ENCODE peak calls at places on chromosomes 6 and 20, in six cellular contexts. D, P, I, M, L and A are unnamed samples. For H3K4me1, the result is how much of the 10 kb centered on the place peaks cover.

GRCh38 chr20:61520761-61521460 is 268.9 kb downstream of the CDH4 start:
- DNase-seq in D (no peak), P (no peak), I (no peak), M (no peak), L (no peak), A (no peak)

GRCh38 chr6:38355519-38355918 is 284.2 kb downstream of the BTBD9 start:
- DNase-seq in D (no peak), P (no peak), I (no peak), M (no peak), L (no peak), A (no peak)

GRCh38 chr6:154797857-154798256 is 64.6 kb downstream of the SCAF8 start:
- DNase-seq in D (no peak), P (no peak), I (no peak), M (no peak), L (no peak), A (no peak)

GRCh38 chr6:72975346-72975745 is 249.9 kb downstream of the KHDC1L start:
- DNase-seq in D (no peak), P (no peak), I (no peak), M (no peak), L (no peak), A (no peak)

GRCh38 chr6:80607814-80608391 is 501.4 kb downstream of the BCKDHB start:
- DNase-seq in D (peak), P (peak), I (no peak), M (no peak), L (no peak), A (peak)

GRCh38 chr20:4812216-4812615 is 90.5 kb downstream of the PRND start:
- DNase-seq in D (no peak), P (no peak), I (no peak), M (no peak), L (peak), A (no peak)

GRCh38 chr6:7238900-7239589 is 74.0 kb downstream of the SSR1 start:
- DNase-seq in D (peak), P (peak), I (peak), M (peak), L (peak), A (no peak)

GRCh38 chr6:107982511-107982910 is 24.5 kb upstream of the SEC63 start:
- DNase-seq in D (no peak), P (no peak), I (no peak), M (no peak), L (no peak), A (no peak)

GRCh38 chr20:62845818-62846527 is 15.6 kb downstream of the TCFL5 start:
- DNase-seq in D (no peak), P (no peak), I (no peak), M (no peak), L (no peak), A (no peak)

GRCh38 chr20:10078403-10078802 is 43.6 kb downstream of the ANKEF1 start:
- DNase-seq in D (peak), P (peak), I (no peak), M (no peak), L (no peak), A (no peak)

GRCh38 chr6:116682334-116682712 is 1.3 kb downstream of the KPNA5 start:
- DNase-seq in D (no peak), P (no peak), I (no peak), M (no peak), L (no peak), A (no peak)

GRCh38 chr20:23050847-23051627 is 1.6 kb upstream of the THBD start:
- DNase-seq in D (peak), P (peak), I (no peak), M (no peak), L (peak), A (peak)

GRCh38 chr6:81743649-81744048 is 8.8 kb downstream of the TENT5A start:
- DNase-seq in D (no peak), P (peak), I (no peak), M (no peak), L (no peak), A (no peak)

GRCh38 chr20:2872304-2873009 is 824 bp upstream of the PTPRA start:
- DNase-seq in D (peak), P (no peak), I (peak), M (peak), L (peak), A (peak)

DNA sequence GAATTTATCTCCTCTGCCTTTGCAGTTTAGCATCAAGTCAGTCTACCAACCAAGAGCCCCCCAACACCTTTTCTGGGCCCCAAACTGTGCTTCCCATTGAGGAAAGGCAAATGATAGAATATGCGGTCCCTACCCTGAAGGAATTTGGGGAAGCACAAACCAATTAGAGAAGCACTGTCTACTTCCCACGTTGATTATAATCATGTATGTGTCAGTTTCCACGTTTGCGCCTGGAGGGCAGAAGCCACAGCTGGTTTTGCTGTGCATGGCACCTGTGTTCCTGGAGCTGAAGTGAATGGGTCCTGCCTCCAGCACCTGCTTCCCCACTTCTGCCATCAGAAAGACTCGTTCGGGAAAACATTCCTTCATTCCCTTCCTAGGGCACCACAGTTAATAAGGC is 333.7 kb downstream of the NRN1 start:
- DNase-seq in D (no peak), P (no peak), I (no peak), M (no peak), L (no peak), A (no peak)
- H3K27ac ChIP-seq in D (no peak), P (no peak), I (no peak), M (no peak), L (no peak), A (peak)

GRCh38 chr20:50267041-50267865 is 76.6 kb downstream of the CEBPB start:
- DNase-seq in D (peak), P (no peak), I (peak), M (no peak), L (no peak), A (no peak)

GRCh38 chr20:50266293-50267040 is 75.8 kb downstream of the CEBPB start:
- DNase-seq in D (no peak), P (no peak), I (no peak), M (no peak), L (no peak), A (no peak)

GRCh38 chr20:50269111-50270033 is 78.7 kb downstream of the CEBPB start:
- DNase-seq in D (no peak), P (peak), I (no peak), M (no peak), L (no peak), A (no peak)

GRCh38 chr20:50270034-50270395 is 79.4 kb downstream of the CEBPB start:
- DNase-seq in D (no peak), P (no peak), I (no peak), M (no peak), L (no peak), A (no peak)

DNA sequence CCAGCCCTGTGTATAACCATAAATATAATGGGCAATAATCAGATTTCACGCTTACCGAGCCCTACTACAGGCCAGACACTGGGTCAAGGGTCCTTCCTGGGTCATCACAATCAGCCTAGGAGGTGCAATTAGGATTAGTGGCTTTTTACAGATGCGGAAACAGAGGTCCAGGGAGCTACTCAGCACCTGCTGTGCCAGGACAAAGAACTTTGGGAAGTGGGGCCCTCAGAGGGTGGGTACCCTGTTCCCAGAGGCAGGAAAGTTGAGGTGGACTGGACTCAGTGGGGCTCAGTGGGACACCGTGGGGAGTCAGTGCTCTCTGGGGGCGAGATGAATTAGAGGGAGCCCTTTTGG is 77.2 kb downstream of the CEBPB start:
- DNase-seq in D (no peak), P (no peak), I (no peak), M (no peak), L (no peak), A (no peak)
- H3K4me1 ChIP-seq in D (under half), P (under half), I (under half), M (under half), L (under half), A (under half)

GRCh38 chr6:143058987-143059386 is 1.7 kb upstream of the AIG1 start:
- DNase-seq in D (no peak), P (no peak), I (no peak), M (no peak), L (no peak), A (no peak)
- H3K27ac ChIP-seq in D (no peak), P (no peak), I (peak), M (no peak), L (no peak), A (no peak)

GRCh38 chr6:42783876-42784738 is 2.3 kb downstream of the BICRAL start:
- DNase-seq in D (no peak), P (no peak), I (no peak), M (no peak), L (peak), A (no peak)

GRCh38 chr6:42782689-42783176 is 881 bp downstream of the BICRAL start:
- DNase-seq in D (peak), P (peak), I (peak), M (peak), L (peak), A (peak)

GRCh38 chr6:42786525-42786985 is 4.7 kb downstream of the BICRAL start:
- DNase-seq in D (no peak), P (no peak), I (no peak), M (no peak), L (no peak), A (no peak)

GRCh38 chr6:42783177-42783875 is 1.5 kb downstream of the BICRAL start:
- DNase-seq in D (peak), P (peak), I (peak), M (peak), L (peak), A (no peak)

DNA sequence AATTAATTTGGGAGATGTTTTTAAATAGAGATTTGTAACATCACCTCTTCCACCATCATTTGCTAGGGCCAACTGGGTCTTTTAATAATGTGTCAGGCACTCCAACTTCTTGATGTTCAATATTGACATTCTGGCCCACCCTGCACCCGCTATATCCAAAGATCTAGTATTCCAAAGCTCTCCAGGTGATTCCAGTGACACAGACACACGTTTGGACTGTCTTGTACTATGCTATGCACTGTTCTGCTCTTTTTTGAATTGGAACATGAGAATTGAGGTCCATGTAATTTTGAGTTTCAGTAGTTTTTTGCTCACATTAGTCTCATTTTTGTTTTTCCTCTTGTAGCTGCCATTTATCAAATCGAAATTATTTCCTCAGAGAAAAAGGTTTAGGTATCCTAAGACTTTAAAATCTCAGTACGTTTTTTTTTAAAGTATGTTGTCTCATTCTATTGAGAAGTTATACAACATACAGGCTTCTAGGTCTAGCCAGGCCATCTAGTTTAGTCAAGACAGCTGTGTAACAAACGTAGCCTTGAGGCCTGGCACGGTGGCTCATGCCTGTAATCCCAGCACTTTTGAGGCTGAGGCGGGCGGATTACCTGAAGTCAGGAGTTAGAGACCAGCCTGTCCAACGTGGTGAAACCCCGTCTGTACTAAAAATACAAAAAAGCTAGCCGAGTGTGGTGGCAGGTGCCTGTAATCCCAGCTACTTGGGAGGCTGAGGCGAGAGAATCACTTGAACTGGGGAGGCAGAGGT is 3.1 kb downstream of the BICRAL start:
- DNase-seq in D (peak), P (no peak), I (no peak), M (no peak), L (peak), A (no peak)
- H3K4me1 ChIP-seq in D (half or more), P (under half), I (under half), M (half or more), L (half or more), A (under half)

DNA sequence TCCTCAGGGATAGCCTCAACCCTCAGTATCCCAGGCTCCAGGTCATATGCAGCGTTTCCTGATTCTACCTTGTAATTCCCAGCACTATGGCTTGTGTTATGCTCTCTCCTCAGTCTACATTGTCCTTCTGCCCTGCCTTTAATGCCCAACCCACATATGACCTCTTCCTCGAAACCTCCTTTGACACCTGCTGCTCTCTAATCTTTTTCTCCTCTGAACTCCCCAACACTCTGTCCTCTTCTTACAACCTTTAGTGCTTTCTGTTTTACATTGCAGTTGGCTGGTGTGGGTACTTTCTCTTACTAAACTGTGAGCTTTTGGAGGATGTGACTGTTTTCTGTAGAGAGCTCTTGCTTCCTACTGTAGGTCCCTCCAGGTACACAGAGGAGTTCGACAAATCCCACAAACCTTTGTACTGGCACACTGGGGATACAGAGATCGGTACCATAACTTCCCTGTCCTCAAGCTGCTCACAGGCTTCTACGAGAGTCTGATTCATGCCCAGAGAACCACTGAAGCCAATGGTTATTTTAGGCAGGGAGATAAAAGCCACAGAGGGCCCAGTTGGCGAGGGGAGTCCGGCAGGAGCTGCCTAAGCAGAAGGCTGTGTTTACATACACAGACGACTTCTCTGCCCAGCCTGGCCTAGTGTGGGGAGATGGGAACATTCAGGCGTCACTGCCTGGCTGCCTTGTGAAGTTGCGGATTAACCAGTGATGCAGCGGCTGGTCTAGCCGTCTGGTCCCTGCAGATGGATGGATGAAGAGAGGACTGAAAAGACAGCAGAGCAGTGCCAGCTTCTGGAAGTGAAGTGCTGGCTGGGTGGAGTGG is 8.4 kb upstream of the EPB41L1 start:
- DNase-seq in D (no peak), P (no peak), I (no peak), M (no peak), L (no peak), A (no peak)
- H3K27ac ChIP-seq in D (no peak), P (no peak), I (no peak), M (no peak), L (no peak), A (no peak)

GRCh38 chr6:44056392-44057237 is 70.6 kb downstream of the MRPL14 start:
- DNase-seq in D (no peak), P (no peak), I (no peak), M (no peak), L (no peak), A (no peak)
- H3K4me1 ChIP-seq in D (under half), P (under half), I (under half), M (under half), L (under half), A (under half)

GRCh38 chr6:56852249-56852606 is 102.7 kb upstream of the BEND6 start:
- DNase-seq in D (no peak), P (no peak), I (no peak), M (no peak), L (no peak), A (no peak)

GRCh38 chr6:56853541-56853940 is 101.4 kb upstream of the BEND6 start:
- DNase-seq in D (no peak), P (no peak), I (no peak), M (no peak), L (no peak), A (no peak)

GRCh38 chr6:56851541-56852248 is 103.2 kb upstream of the BEND6 start:
- DNase-seq in D (peak), P (peak), I (peak), M (no peak), L (peak), A (no peak)

GRCh38 chr6:56854086-56854485 is 100.8 kb upstream of the BEND6 start:
- DNase-seq in D (no peak), P (no peak), I (no peak), M (no peak), L (no peak), A (no peak)

GRCh38 chr6:56852611-56853010 is 102.3 kb upstream of the BEND6 start:
- DNase-seq in D (no peak), P (peak), I (no peak), M (no peak), L (no peak), A (no peak)
- H3K27ac ChIP-seq in D (no peak), P (peak), I (no peak), M (no peak), L (no peak), A (no peak)

DNA sequence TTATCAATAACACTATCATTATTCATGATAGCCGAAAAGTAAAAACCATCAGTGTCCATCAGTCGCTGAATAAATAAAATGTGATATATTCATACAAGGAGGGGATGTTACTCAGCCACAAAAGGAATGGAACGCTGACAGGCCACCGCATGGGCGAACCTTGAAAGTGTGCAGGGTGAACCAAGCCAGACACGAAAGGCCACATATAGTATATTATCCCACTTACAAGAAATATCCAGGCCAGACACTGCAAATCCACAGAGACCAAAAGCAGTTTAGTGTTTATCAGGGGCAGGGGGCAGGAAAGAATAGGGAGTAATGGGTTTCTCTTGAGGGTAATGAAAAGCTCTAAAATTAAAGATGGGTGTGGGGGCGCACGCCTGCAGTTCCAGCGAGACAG is 5.7 kb downstream of the SOX18 start:
- DNase-seq in D (no peak), P (no peak), I (no peak), M (no peak), L (no peak), A (no peak)
- H3K4me1 ChIP-seq in D (under half), P (under half), I (under half), M (under half), L (under half), A (under half)